ENCODE peak calls at places on chromosomes 16 and 17, in four cellular contexts. J is IMR-90, C is GM12878, V is K562. A is an unnamed sample.
A peak's percentile ranks its signal among the peaks of the same experiment; 100 is the strongest.

GRCh38 chr16:67547423-67548264 is 14.7 kb upstream of the CTCF start:
- DNase-seq in J (no peak), C (no peak), V (no peak), A (peak; percentile 83)

GRCh38 chr17:47813077-47813476 is 8.5 kb downstream of the OSBPL7 start:
- DNase-seq in J (no peak), C (no peak), V (no peak), A (no peak)

GRCh38 chr17:74085434-74085833 is 118.0 kb upstream of the RPL38 start:
- DNase-seq in J (no peak), C (no peak), V (peak; percentile 16), A (no peak)

GRCh38 chr16:88700322-88700635 is 5.9 kb downstream of the RNF166 start:
- DNase-seq in J (no peak), C (no peak), V (no peak), A (no peak)

GRCh38 chr17:16877102-16877501 is 94.8 kb downstream of the TNFRSF13B start:
- DNase-seq in J (no peak), C (no peak), V (no peak), A (no peak)

GRCh38 chr17:80499536-80499935 is 23.1 kb upstream of the NPTX1 start:
- DNase-seq in J (no peak), C (no peak), V (no peak), A (no peak)

GRCh38 chr16:15682105-15682570 is 32.1 kb downstream of the NDE1 start:
- DNase-seq in J (peak; percentile 84), C (no peak), V (peak; percentile 57), A (peak; percentile 84)

GRCh38 chr17:20190605-20191004 is 181.4 kb downstream of the SPECC1 start:
- DNase-seq in J (no peak), C (no peak), V (no peak), A (no peak)

GRCh38 chr17:30550512-30551273 is 73.5 kb downstream of the GOSR1 start:
- DNase-seq in J (peak; percentile 19), C (peak; percentile 68), V (peak; percentile 64), A (no peak)

GRCh38 chr17:28279411-28279810 is 39.6 kb upstream of the TMEM97 start:
- DNase-seq in J (peak; percentile 26), C (no peak), V (no peak), A (no peak)

GRCh38 chr16:49961087-49961486 is 63.9 kb upstream of the CNEP1R1 start:
- DNase-seq in J (peak; percentile 3), C (no peak), V (no peak), A (peak; percentile 38)

GRCh38 chr17:17876959-17877547 is 40.3 kb upstream of the SREBF1 start:
- DNase-seq in J (peak; percentile 24), C (no peak), V (no peak), A (no peak)

GRCh38 chr16:46932802-46933201 is 40.7 kb downstream of the DNAJA2 start:
- DNase-seq in J (no peak), C (no peak), V (no peak), A (no peak)

GRCh38 chr16:13923703-13924298 is 3.8 kb downstream of the ERCC4 start:
- DNase-seq in J (peak; percentile 67), C (peak; percentile 20), V (peak; percentile 41), A (peak; percentile 67)

GRCh38 chr16:22071352-22071923 is 20.9 kb upstream of the VWA3A start:
- DNase-seq in J (no peak), C (no peak), V (no peak), A (peak; percentile 25)

GRCh38 chr17:35799942-35800341 is 4.5 kb upstream of the MMP28 start:
- DNase-seq in J (no peak), C (no peak), V (no peak), A (peak; percentile 74)

GRCh38 chr17:35743911-35744328 is 9.1 kb downstream of the GAS2L2 start:
- DNase-seq in J (peak; percentile 40), C (no peak), V (peak; percentile 48), A (peak; percentile 30)

GRCh38 chr17:17851101-17851500 is 14.3 kb upstream of the SREBF1 start:
- DNase-seq in J (no peak), C (no peak), V (no peak), A (no peak)

GRCh38 chr16:82631701-82632685 is 5.2 kb downstream of the CDH13 start:
- DNase-seq in J (peak; percentile 33), C (no peak), V (peak; percentile 39), A (no peak)

GRCh38 chr17:28406478-28406824 is 439 bp upstream of the SLC46A1 start:
- DNase-seq in J (no peak), C (no peak), V (no peak), A (no peak)

GRCh38 chr16:78230832-78231231 is 131.4 kb downstream of the WWOX start:
- DNase-seq in J (peak; percentile 8), C (no peak), V (no peak), A (peak; percentile 69)

GRCh38 chr16:83652898-83653297 is 154.9 kb upstream of the HSBP1 start:
- DNase-seq in J (no peak), C (no peak), V (no peak), A (no peak)

GRCh38 chr17:67400193-67400592 is 23.1 kb downstream of the PITPNC1 start:
- DNase-seq in J (peak; percentile 12), C (no peak), V (no peak), A (peak; percentile 27)

GRCh38 chr17:67401598-67402504 is 24.8 kb downstream of the PITPNC1 start:
- DNase-seq in J (no peak), C (no peak), V (no peak), A (no peak)

GRCh38 chr17:67403065-67403464 is 26.0 kb downstream of the PITPNC1 start:
- DNase-seq in J (no peak), C (no peak), V (no peak), A (no peak)

GRCh38 chr17:67401106-67401505 is 24.0 kb downstream of the PITPNC1 start:
- DNase-seq in J (no peak), C (no peak), V (no peak), A (no peak)

DNA sequence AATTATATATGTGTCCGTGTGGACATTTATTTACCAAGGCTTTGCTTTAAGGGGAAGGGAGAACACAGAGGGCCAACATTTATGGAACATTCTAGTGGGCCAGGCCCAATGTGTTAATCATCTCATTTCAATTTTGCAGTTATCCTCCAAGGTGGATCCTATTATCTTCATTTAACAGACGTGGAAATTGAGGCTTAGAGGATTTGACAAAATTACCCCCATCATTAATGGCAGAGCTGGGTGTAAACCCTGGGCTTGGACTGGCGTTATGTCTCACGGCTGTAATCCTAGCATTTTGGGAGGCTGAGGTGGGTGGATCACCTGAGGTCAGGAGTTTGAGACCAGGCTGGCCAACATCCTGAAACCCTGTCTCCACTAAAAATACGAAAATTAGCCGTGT is 26.4 kb downstream of the PITPNC1 start:
- DNase-seq in J (no peak), C (no peak), V (no peak), A (no peak)
- TF ChIP-seq FOS in J (no peak), C (no peak), V (no peak), A (no peak)

GRCh38 chr17:12257176-12257575 is 236.5 kb downstream of the MAP2K4 start:
- DNase-seq in J (no peak), C (no peak), V (no peak), A (no peak)

GRCh38 chr17:12261354-12261753 is 240.7 kb downstream of the MAP2K4 start:
- DNase-seq in J (no peak), C (no peak), V (no peak), A (no peak)

GRCh38 chr17:12252442-12252841 is 231.8 kb downstream of the MAP2K4 start:
- DNase-seq in J (no peak), C (no peak), V (no peak), A (no peak)

GRCh38 chr17:12254460-12254859 is 233.8 kb downstream of the MAP2K4 start:
- DNase-seq in J (no peak), C (no peak), V (no peak), A (no peak)

GRCh38 chr17:12256380-12256995 is 235.8 kb downstream of the MAP2K4 start:
- DNase-seq in J (peak; percentile 81), C (peak; percentile 3), V (peak; percentile 23), A (peak; percentile 39)
- TF ChIP-seq FOS in J (no peak), C (no peak), V (no peak), A (no peak)

DNA sequence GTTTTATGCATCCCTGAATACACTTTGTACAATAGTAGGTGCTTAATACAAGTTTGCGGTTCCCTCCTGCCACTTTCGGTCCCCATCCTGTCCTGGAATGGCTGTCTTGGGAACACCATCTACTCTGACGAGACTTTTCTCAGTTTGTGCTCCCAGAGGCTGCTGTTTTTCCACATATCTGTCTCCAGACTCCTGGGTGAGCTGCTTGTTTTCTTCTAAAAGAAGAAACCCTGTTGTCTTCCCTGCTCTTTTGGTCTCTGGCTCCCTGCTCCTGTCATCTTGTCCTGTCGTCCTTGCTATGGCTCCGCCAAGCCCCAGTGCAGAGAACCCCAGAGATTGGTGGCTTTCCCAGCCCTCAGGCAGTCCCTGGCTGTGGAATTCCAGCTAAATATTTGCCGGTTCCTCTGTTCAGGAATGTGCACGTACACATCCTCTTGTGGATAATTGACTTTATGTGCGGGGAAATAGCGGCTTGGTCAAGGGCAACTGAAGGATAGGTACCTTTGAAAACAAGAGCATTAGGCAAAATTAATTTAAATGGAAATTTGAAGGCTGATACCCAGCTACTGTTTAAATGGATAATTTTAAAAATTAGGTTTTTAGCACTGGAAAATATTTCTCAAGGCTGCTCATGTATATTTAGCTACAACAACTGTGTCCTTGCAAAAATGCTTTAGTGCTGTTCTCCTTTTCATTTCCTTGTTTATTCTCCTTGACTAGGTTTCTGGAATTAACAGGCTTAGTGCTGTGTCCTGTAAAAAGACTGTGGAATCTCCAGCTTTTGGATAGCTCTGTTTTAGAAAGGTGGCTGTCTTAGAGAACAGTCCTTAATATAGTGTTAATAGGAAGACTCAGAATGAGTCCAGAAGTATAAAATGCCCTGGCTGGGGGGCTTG is 50.2 kb upstream of the SLC12A3 start:
- DNase-seq in J (no peak), C (no peak), V (no peak), A (peak; percentile 12)
- TF ChIP-seq FOS in J (no peak), C (no peak), V (no peak), A (no peak)

DNA sequence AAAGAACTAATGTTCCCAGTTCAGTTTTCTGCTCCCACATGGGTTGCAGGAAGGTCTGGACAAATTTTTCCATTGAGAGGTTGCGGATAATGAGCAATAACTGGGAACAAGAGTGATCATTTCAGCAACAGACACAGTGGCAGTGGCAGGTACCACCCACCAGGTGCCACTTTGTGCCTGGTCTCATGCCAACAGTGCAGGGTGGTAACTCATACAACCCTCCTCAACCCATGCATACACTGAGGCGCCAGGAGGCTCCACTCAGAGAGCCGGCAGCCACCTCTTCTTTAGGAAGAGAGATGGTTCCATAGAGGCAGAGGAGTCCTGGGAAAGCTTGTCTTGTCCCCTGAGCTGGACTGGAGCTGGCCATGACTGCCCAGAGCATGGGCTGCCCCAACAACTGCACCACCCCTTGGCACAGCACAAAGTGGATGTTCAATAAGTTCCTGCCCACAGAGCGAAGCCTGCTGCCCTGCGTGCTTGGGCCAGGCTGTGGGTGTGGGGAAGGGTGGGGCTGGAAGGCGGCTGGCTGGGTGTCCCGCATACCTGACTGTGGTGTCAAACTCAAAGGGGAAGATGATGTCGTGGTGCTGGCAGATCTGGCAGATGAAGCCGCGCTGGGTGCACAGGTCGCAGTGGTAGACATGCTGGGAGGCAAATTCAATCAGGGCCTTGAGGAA is 6.4 kb upstream of the ARHGAP27 start:
- DNase-seq in J (no peak), C (no peak), V (no peak), A (no peak)
- TF ChIP-seq FOS in J (no peak), C (no peak), V (no peak), A (no peak)

A was measured in endothelial cell of umbilical vein.